ENCODE peak calls at places on chromosomes 13 and 19, in seven cellular contexts. T is SK-N-SH, H is H1, F is K562, E is HCT116, X is GM12878, C is HepG2. A is an unnamed sample.

GRCh38 chr13:96822900-96823299 is 171.4 kb downstream of the OXGR1 start:
- DNase-seq in T (peak; percentile 37), X (no peak), F (peak; percentile 12), E (peak; percentile 54), H (no peak), C (peak; percentile 50), A (peak; percentile 7)

GRCh38 chr13:37338721-37339120 is 233.3 kb upstream of the CSNK1A1L start:
- DNase-seq in H (no peak), T (no peak), F (no peak), E (no peak), C (no peak), X (no peak), A (no peak)

GRCh38 chr13:22102237-22102636 is 431.4 kb downstream of the FGF9 start:
- DNase-seq in E (no peak), X (no peak), H (no peak), C (no peak), T (no peak), F (no peak), A (no peak)

GRCh38 chr19:41981724-41982123 is 12.3 kb downstream of the ATP1A3 start:
- DNase-seq in E (no peak), F (no peak), H (no peak), C (no peak), T (no peak), X (no peak), A (no peak)

GRCh38 chr19:36113895-36114762 is 546 bp downstream of the POLR2I start:
- DNase-seq in E (no peak), T (peak; percentile 65), C (no peak), F (peak; percentile 55), X (no peak), H (peak; percentile 65), A (peak; percentile 30)

GRCh38 chr13:77521595-77522367 is 13.7 kb upstream of the SCEL start:
- DNase-seq in C (no peak), T (no peak), H (no peak), E (no peak), X (no peak), F (no peak), A (peak; percentile 65)

GRCh38 chr13:20182231-20182846 is 10.4 kb downstream of the GJB2 start:
- DNase-seq in C (peak; percentile 63), E (peak; percentile 57), T (peak; percentile 84), X (peak; percentile 35), F (peak; percentile 53), H (no peak), A (peak; percentile 62)

GRCh38 chr19:2474232-2475017 is 1.5 kb upstream of the GADD45B start:
- DNase-seq in F (peak; percentile 87), E (no peak), C (peak; percentile 76), T (peak; percentile 95), H (peak; percentile 94), X (no peak), A (no peak)

GRCh38 chr13:37446503-37446902 is 152.1 kb downstream of the POSTN start:
- DNase-seq in F (no peak), H (no peak), T (no peak), E (no peak), X (no peak), C (no peak), A (no peak)

GRCh38 chr13:77832339-77833100 is 86.1 kb downstream of the EDNRB start:
- DNase-seq in E (no peak), F (no peak), T (no peak), X (no peak), C (no peak), H (no peak), A (no peak)

GRCh38 chr19:36092566-36092965 is 18.4 kb upstream of the OVOL3 start:
- DNase-seq in X (no peak), F (no peak), H (no peak), C (no peak), E (no peak), T (no peak), A (no peak)

GRCh38 chr19:16722591-16722990 is 2.9 kb downstream of the NWD1 start:
- DNase-seq in T (no peak), F (no peak), C (no peak), H (no peak), X (no peak), E (no peak), A (no peak)

GRCh38 chr19:47210689-47211316 is 20.2 kb downstream of the BBC3 start:
- DNase-seq in C (peak; percentile 71), T (peak; percentile 74), H (peak; percentile 88), E (no peak), F (peak; percentile 69), X (no peak), A (peak; percentile 76)

GRCh38 chr13:25253702-25254101 is 33.6 kb downstream of the MTMR6 start:
- DNase-seq in F (no peak), T (no peak), X (no peak), C (peak; percentile 34), E (no peak), H (no peak), A (peak; percentile 57)

GRCh38 chr19:10911579-10912363 is 16.7 kb downstream of the YIPF2 start:
- DNase-seq in E (no peak), T (no peak), X (no peak), C (no peak), H (no peak), F (no peak), A (no peak)

GRCh38 chr13:98658131-98658530 is 81.2 kb upstream of the STK24 start:
- DNase-seq in E (no peak), F (no peak), T (no peak), X (no peak), H (no peak), C (no peak), A (no peak)

GRCh38 chr19:33564836-33565338 is 43.3 kb upstream of the PEPD start:
- DNase-seq in E (no peak), C (no peak), F (no peak), X (no peak), T (no peak), H (no peak), A (no peak)

GRCh38 chr19:18475004-18475453 is 37.1 kb upstream of the ISYNA1 start:
- DNase-seq in F (no peak), T (no peak), E (no peak), X (no peak), C (no peak), H (no peak), A (no peak)

GRCh38 chr19:38917921-38918491 is 6.0 kb upstream of the CCER2 start:
- DNase-seq in F (peak; percentile 25), T (peak; percentile 65), H (no peak), X (no peak), E (no peak), C (peak; percentile 62), A (no peak)

GRCh38 chr13:36090592-36090991 is 40.6 kb downstream of the DCLK1 start:
- DNase-seq in E (no peak), T (no peak), F (no peak), X (no peak), H (no peak), C (no peak), A (no peak)

GRCh38 chr13:46751811-46752635 is 44.9 kb downstream of the ESD start:
- DNase-seq in X (peak; percentile 45), T (no peak), E (no peak), H (no peak), F (no peak), C (no peak), A (no peak)

GRCh38 chr13:43303040-43303729 is 279.8 kb downstream of the DNAJC15 start:
- DNase-seq in H (peak; percentile 72), F (no peak), T (peak; percentile 79), X (no peak), E (no peak), C (peak; percentile 12), A (no peak)

GRCh38 chr13:113906566-113906965 is 42.7 kb upstream of the GAS6 start:
- DNase-seq in C (no peak), H (peak; percentile 39), X (no peak), F (no peak), T (no peak), E (no peak), A (no peak)

GRCh38 chr13:28630864-28631263 is 28.1 kb upstream of the POMP start:
- DNase-seq in C (no peak), F (no peak), X (no peak), E (no peak), T (no peak), H (no peak), A (no peak)

GRCh38 chr19:48900477-48901452 is 653 bp downstream of the NUCB1 start:
- DNase-seq in X (no peak), F (peak; percentile 61), H (no peak), C (peak; percentile 29), E (no peak), T (peak; percentile 63), A (peak; percentile 32)

GRCh38 chr13:80533175-80533574 is 192.2 kb upstream of the SPRY2 start:
- DNase-seq in T (no peak), H (no peak), C (no peak), E (no peak), F (no peak), X (no peak), A (no peak)

GRCh38 chr13:31675521-31675953 is 63.8 kb upstream of the RXFP2 start:
- DNase-seq in X (no peak), E (no peak), F (no peak), T (peak; percentile 62), C (no peak), H (no peak), A (no peak)

GRCh38 chr19:3084943-3085342 is 9.2 kb upstream of the GNA11 start:
- DNase-seq in E (no peak), X (no peak), C (no peak), T (peak; percentile 4), H (no peak), F (no peak), A (no peak)

GRCh38 chr19:14410054-14410774 is 8.9 kb downstream of the DDX39A start:
- DNase-seq in H (no peak), T (no peak), C (no peak), E (no peak), X (no peak), F (peak; percentile 8), A (no peak)

GRCh38 chr19:1799695-1800342 is 12.3 kb downstream of the ATP8B3 start:
- DNase-seq in C (no peak), H (no peak), E (no peak), X (no peak), F (no peak), T (no peak), A (no peak)

GRCh38 chr13:110187501-110188161 is 119.3 kb downstream of the COL4A1 start:
- DNase-seq in C (no peak), X (no peak), F (no peak), E (no peak), T (peak; percentile 44), H (no peak), A (no peak)
- TF ChIP-seq JUND in C (no peak), X (no peak), F (no peak), E (no peak), T (no peak), H (no peak), A (no peak)

GRCh38 chr19:45913874-45914830 is at the start of gene NANOS2:
- DNase-seq in E (peak; percentile 56), F (peak; percentile 82), C (peak; percentile 50), X (no peak), H (peak; percentile 91), T (no peak), A (no peak)
- TF ChIP-seq JUND in E (no peak), F (no peak), C (no peak), X (no peak), H (peak; percentile 20), T (no peak), A (no peak)

GRCh38 chr19:8629184-8629583 is 1.2 kb upstream of the NFILZ start:
- DNase-seq in E (no peak), F (no peak), T (no peak), H (no peak), X (no peak), C (no peak), A (no peak)
- TF ChIP-seq JUND in E (no peak), F (no peak), T (no peak), H (no peak), X (no peak), C (no peak), A (no peak)

GRCh38 chr19:4738734-4739133 is 15.1 kb upstream of the DPP9 start:
- DNase-seq in X (no peak), H (no peak), F (no peak), T (no peak), E (no peak), C (no peak), A (no peak)
- TF ChIP-seq JUND in X (no peak), H (no peak), F (no peak), T (no peak), E (no peak), C (no peak), A (no peak)

A was measured in T47D.